ENCODE peak calls at places on chromosome 16, in four cellular contexts. A is AG08396, D is amniotic stem cell, E is astrocyte of the hippocampus. G is an unnamed sample.

GRCh38 chr16:2483160-2483559 is 8.2 kb downstream of the TBC1D24 start:
- DNase-seq in A (peak), D (no peak), E (no peak), G (peak)

GRCh38 chr16:10753670-10754069 is 10.0 kb downstream of the NUBP1 start:
- DNase-seq in A (no peak), D (no peak), E (no peak), G (no peak)

GRCh38 chr16:24471616-24472015 is 67.8 kb upstream of the RBBP6 start:
- DNase-seq in A (no peak), D (no peak), E (no peak), G (no peak)

GRCh38 chr16:81816793-81817210 is 37.7 kb downstream of the PLCG2 start:
- DNase-seq in A (no peak), D (no peak), E (no peak), G (no peak)

GRCh38 chr16:81677375-81677737 is 101.7 kb upstream of the PLCG2 start:
- DNase-seq in A (no peak), D (no peak), E (no peak), G (no peak)

GRCh38 chr16:48356633-48357376 is 28.4 kb downstream of the SIAH1 start:
- DNase-seq in A (no peak), D (no peak), E (no peak), G (no peak)

GRCh38 chr16:1057252-1057932 is 15.2 kb upstream of the SSTR5 start:
- DNase-seq in A (peak), D (no peak), E (peak), G (peak)

GRCh38 chr16:19524356-19524865 is 669 bp downstream of the CCP110 start:
- DNase-seq in A (no peak), D (no peak), E (no peak), G (no peak)

GRCh38 chr16:74738134-74738541 is 36.5 kb downstream of the FA2H start:
- DNase-seq in A (no peak), D (no peak), E (peak), G (no peak)

GRCh38 chr16:70740919-70741778 is 55.3 kb upstream of the MTSS2 start:
- DNase-seq in A (peak), D (no peak), E (no peak), G (peak)

GRCh38 chr16:66366433-66367299 is at the start of gene CDH5:
- DNase-seq in A (no peak), D (no peak), E (peak), G (peak)

GRCh38 chr16:86965331-86965730 is 351.9 kb downstream of the C16orf95 start:
- DNase-seq in A (no peak), D (no peak), E (no peak), G (no peak)

GRCh38 chr16:80691111-80691761 is 113.2 kb downstream of the CDYL2 start:
- DNase-seq in A (no peak), D (no peak), E (no peak), G (no peak)

GRCh38 chr16:85570213-85570734 is 42.8 kb upstream of the GSE1 start:
- DNase-seq in A (no peak), D (no peak), E (no peak), G (no peak)

GRCh38 chr16:82657239-82657638 is 30.5 kb downstream of the CDH13 start:
- DNase-seq in A (no peak), D (peak), E (no peak), G (no peak)

GRCh38 chr16:57061084-57061905 is 31.1 kb upstream of the CPNE2 start:
- DNase-seq in A (peak), D (peak), E (peak), G (peak)

GRCh38 chr16:70749681-70750601 is 51.0 kb downstream of the VAC14 start:
- DNase-seq in A (no peak), D (no peak), E (no peak), G (no peak)

GRCh38 chr16:15810411-15810810 is 46.4 kb downstream of the MYH11 start:
- DNase-seq in A (no peak), D (no peak), E (peak), G (no peak)

GRCh38 chr16:87333101-87333500 is 15.9 kb upstream of the C16orf95 start:
- DNase-seq in A (no peak), D (no peak), E (no peak), G (no peak)

GRCh38 chr16:15777533-15778203 is 79.2 kb downstream of the MYH11 start:
- DNase-seq in A (peak), D (no peak), E (peak), G (peak)

GRCh38 chr16:14063618-14064581 is 7.2 kb upstream of the MRTFB start:
- DNase-seq in A (no peak), D (no peak), E (no peak), G (no peak)

GRCh38 chr16:23321206-23321875 is 19.2 kb downstream of the SCNN1B start:
- DNase-seq in A (no peak), D (no peak), E (no peak), G (no peak)

GRCh38 chr16:2829501-2830354 is at the start of gene ZG16B:
- DNase-seq in A (no peak), D (no peak), E (no peak), G (no peak)

GRCh38 chr16:52634101-52634500 is 87.2 kb upstream of the TOX3 start:
- DNase-seq in A (no peak), D (no peak), E (no peak), G (no peak)

GRCh38 chr16:30654856-30655255 is 3.4 kb upstream of the FBRS start:
- DNase-seq in A (no peak), D (no peak), E (no peak), G (no peak)

GRCh38 chr16:73000020-73000906 is 47.7 kb downstream of the ZFHX3 start:
- DNase-seq in A (no peak), D (no peak), E (peak), G (no peak)

GRCh38 chr16:49009204-49009603 is 272.4 kb downstream of the CBLN1 start:
- DNase-seq in A (no peak), D (no peak), E (no peak), G (no peak)

GRCh38 chr16:8859913-8860881 is 8.6 kb downstream of the CARHSP1 start:
- DNase-seq in A (peak), D (no peak), E (no peak), G (no peak)

GRCh38 chr16:1097800-1098199 is 1.8 kb upstream of the C1QTNF8 start:
- DNase-seq in A (peak), D (no peak), E (peak), G (peak)

GRCh38 chr16:11064202-11064540 is 119.8 kb downstream of the CLEC16A start:
- DNase-seq in A (no peak), D (no peak), E (no peak), G (no peak)

GRCh38 chr16:30647274-30647571 is 3.5 kb upstream of the PRR14 start:
- DNase-seq in A (no peak), D (no peak), E (no peak), G (no peak)

GRCh38 chr16:87003414-87003755 is 313.8 kb downstream of the C16orf95 start:
- DNase-seq in A (no peak), D (no peak), E (no peak), G (peak)

GRCh38 chr16:24635900-24636610 is 93.4 kb upstream of the TNRC6A start:
- DNase-seq in A (peak), D (peak), E (peak), G (peak)

GRCh38 chr16:72884573-72884972 is 163.4 kb downstream of the ZFHX3 start:
- DNase-seq in A (no peak), D (no peak), E (no peak), G (no peak)

GRCh38 chr16:65249768-65250167 is 127.9 kb upstream of the CDH11 start:
- DNase-seq in A (peak), D (no peak), E (peak), G (no peak)

GRCh38 chr16:55152875-55153390 is 171.1 kb upstream of the IRX6 start:
- DNase-seq in A (no peak), D (no peak), E (no peak), G (no peak)

GRCh38 chr16:12009462-12009861 is 32.9 kb downstream of the SNX29 start:
- DNase-seq in A (no peak), D (no peak), E (no peak), G (no peak)

GRCh38 chr16:57623251-57624043 is 5.0 kb upstream of the ADGRG1 start:
- DNase-seq in A (no peak), D (no peak), E (peak), G (peak)

GRCh38 chr16:31451681-31452351 is 7.5 kb upstream of the ARMC5 start:
- DNase-seq in A (peak), D (peak), E (peak), G (peak)

G was measured in MG63.